ENCODE peak calls at places on chromosomes 2 and 18, in five cellular contexts. One of them, this sample, is unnamed.

GRCh38 chr2:138294451-138294850 is 207.1 kb upstream of the SPOPL start:
- DNase-seq in left colon: no peak
- DNase-seq in SK-N-DZ: no peak
- DNase-seq in stimulated activated CD4-positive, alpha-beta T cell treated with anti-CD3 and anti-CD28 coated beads, Interleukin-1b, Interleukin-23, amount 100 ng/mL, for 24 hours: no peak
- DNase-seq in GM19239: no peak
- DNase-seq in this sample: no peak

GRCh38 chr2:196244966-196245365 is 73.6 kb upstream of the STK17B start:
- DNase-seq in left colon: no peak
- DNase-seq in SK-N-DZ: no peak
- DNase-seq in stimulated activated CD4-positive, alpha-beta T cell treated with anti-CD3 and anti-CD28 coated beads, Interleukin-1b, Interleukin-23, amount 100 ng/mL, for 24 hours: no peak
- DNase-seq in GM19239: no peak
- DNase-seq in this sample: no peak

GRCh38 chr2:198186257-198186656 is 381.9 kb downstream of the PLCL1 start:
- DNase-seq in left colon: no peak
- DNase-seq in SK-N-DZ: no peak
- DNase-seq in stimulated activated CD4-positive, alpha-beta T cell treated with anti-CD3 and anti-CD28 coated beads, Interleukin-1b, Interleukin-23, amount 100 ng/mL, for 24 hours: no peak
- DNase-seq in GM19239: no peak
- DNase-seq in this sample: no peak

GRCh38 chr2:73925853-73926492 is 707 bp upstream of the DGUOK start:
- DNase-seq in left colon: peak; percentile 77
- DNase-seq in SK-N-DZ: no peak
- DNase-seq in stimulated activated CD4-positive, alpha-beta T cell treated with anti-CD3 and anti-CD28 coated beads, Interleukin-1b, Interleukin-23, amount 100 ng/mL, for 24 hours: no peak
- DNase-seq in GM19239: no peak
- DNase-seq in this sample: peak; percentile 85

GRCh38 chr2:11177871-11178598 is 22.8 kb downstream of the SLC66A3 start:
- DNase-seq in left colon: no peak
- DNase-seq in SK-N-DZ: no peak
- DNase-seq in stimulated activated CD4-positive, alpha-beta T cell treated with anti-CD3 and anti-CD28 coated beads, Interleukin-1b, Interleukin-23, amount 100 ng/mL, for 24 hours: no peak
- DNase-seq in GM19239: no peak
- DNase-seq in this sample: no peak

GRCh38 chr18:49898421-49898820 is 85.1 kb upstream of the ACAA2 start:
- DNase-seq in left colon: peak; percentile 68
- DNase-seq in SK-N-DZ: no peak
- DNase-seq in stimulated activated CD4-positive, alpha-beta T cell treated with anti-CD3 and anti-CD28 coated beads, Interleukin-1b, Interleukin-23, amount 100 ng/mL, for 24 hours: peak; percentile 16
- DNase-seq in GM19239: peak; percentile 31
- DNase-seq in this sample: peak; percentile 60

GRCh38 chr2:235930701-235931100 is 237.5 kb downstream of the GBX2 start:
- DNase-seq in left colon: no peak
- DNase-seq in SK-N-DZ: no peak
- DNase-seq in stimulated activated CD4-positive, alpha-beta T cell treated with anti-CD3 and anti-CD28 coated beads, Interleukin-1b, Interleukin-23, amount 100 ng/mL, for 24 hours: no peak
- DNase-seq in GM19239: no peak
- DNase-seq in this sample: no peak

GRCh38 chr2:219112651-219113338 is 47.8 kb downstream of the NHEJ1 start:
- DNase-seq in left colon: no peak
- DNase-seq in SK-N-DZ: no peak
- DNase-seq in stimulated activated CD4-positive, alpha-beta T cell treated with anti-CD3 and anti-CD28 coated beads, Interleukin-1b, Interleukin-23, amount 100 ng/mL, for 24 hours: no peak
- DNase-seq in GM19239: no peak
- DNase-seq in this sample: no peak

GRCh38 chr2:42125887-42126594 is 43.1 kb upstream of the EML4 start:
- DNase-seq in left colon: peak; percentile 43
- DNase-seq in SK-N-DZ: no peak
- DNase-seq in stimulated activated CD4-positive, alpha-beta T cell treated with anti-CD3 and anti-CD28 coated beads, Interleukin-1b, Interleukin-23, amount 100 ng/mL, for 24 hours: no peak
- DNase-seq in GM19239: no peak
- DNase-seq in this sample: no peak

GRCh38 chr2:2775018-2775417 is 443.9 kb upstream of the MYT1L start:
- DNase-seq in left colon: no peak
- DNase-seq in SK-N-DZ: no peak
- DNase-seq in stimulated activated CD4-positive, alpha-beta T cell treated with anti-CD3 and anti-CD28 coated beads, Interleukin-1b, Interleukin-23, amount 100 ng/mL, for 24 hours: no peak
- DNase-seq in GM19239: no peak
- DNase-seq in this sample: no peak

GRCh38 chr2:222434204-222434603 is 9.9 kb downstream of the SGPP2 start:
- DNase-seq in left colon: no peak
- DNase-seq in SK-N-DZ: no peak
- DNase-seq in stimulated activated CD4-positive, alpha-beta T cell treated with anti-CD3 and anti-CD28 coated beads, Interleukin-1b, Interleukin-23, amount 100 ng/mL, for 24 hours: no peak
- DNase-seq in GM19239: no peak
- DNase-seq in this sample: no peak

GRCh38 chr2:227406177-227407031 is 18.7 kb upstream of the SCYGR1 start:
- DNase-seq in left colon: peak; percentile 60
- DNase-seq in SK-N-DZ: peak; percentile 66
- DNase-seq in stimulated activated CD4-positive, alpha-beta T cell treated with anti-CD3 and anti-CD28 coated beads, Interleukin-1b, Interleukin-23, amount 100 ng/mL, for 24 hours: no peak
- DNase-seq in GM19239: no peak
- DNase-seq in this sample: peak; percentile 82

GRCh38 chr2:43139996-43140621 is 86.3 kb downstream of the ZFP36L2 start:
- DNase-seq in left colon: no peak
- DNase-seq in SK-N-DZ: no peak
- DNase-seq in stimulated activated CD4-positive, alpha-beta T cell treated with anti-CD3 and anti-CD28 coated beads, Interleukin-1b, Interleukin-23, amount 100 ng/mL, for 24 hours: no peak
- DNase-seq in GM19239: no peak
- DNase-seq in this sample: no peak

GRCh38 chr2:181371782-181372292 is 85.3 kb upstream of the ITGA4 start:
- DNase-seq in left colon: no peak
- DNase-seq in SK-N-DZ: no peak
- DNase-seq in stimulated activated CD4-positive, alpha-beta T cell treated with anti-CD3 and anti-CD28 coated beads, Interleukin-1b, Interleukin-23, amount 100 ng/mL, for 24 hours: no peak
- DNase-seq in GM19239: no peak
- DNase-seq in this sample: no peak

GRCh38 chr2:237929979-237930378 is 36.8 kb upstream of the UBE2F start:
- DNase-seq in left colon: no peak
- DNase-seq in SK-N-DZ: no peak
- DNase-seq in stimulated activated CD4-positive, alpha-beta T cell treated with anti-CD3 and anti-CD28 coated beads, Interleukin-1b, Interleukin-23, amount 100 ng/mL, for 24 hours: no peak
- DNase-seq in GM19239: no peak
- DNase-seq in this sample: no peak

GRCh38 chr2:227097495-227098161 is 66.4 kb downstream of the COL4A4 start:
- DNase-seq in left colon: no peak
- DNase-seq in SK-N-DZ: no peak
- DNase-seq in stimulated activated CD4-positive, alpha-beta T cell treated with anti-CD3 and anti-CD28 coated beads, Interleukin-1b, Interleukin-23, amount 100 ng/mL, for 24 hours: no peak
- DNase-seq in GM19239: no peak
- DNase-seq in this sample: no peak

GRCh38 chr2:159362816-159363251 is 76.3 kb upstream of the WDSUB1 start:
- DNase-seq in left colon: no peak
- DNase-seq in SK-N-DZ: no peak
- DNase-seq in stimulated activated CD4-positive, alpha-beta T cell treated with anti-CD3 and anti-CD28 coated beads, Interleukin-1b, Interleukin-23, amount 100 ng/mL, for 24 hours: no peak
- DNase-seq in GM19239: no peak
- DNase-seq in this sample: no peak

GRCh38 chr2:31729442-31730092 is 148.8 kb upstream of the SRD5A2 start:
- DNase-seq in left colon: no peak
- DNase-seq in SK-N-DZ: no peak
- DNase-seq in stimulated activated CD4-positive, alpha-beta T cell treated with anti-CD3 and anti-CD28 coated beads, Interleukin-1b, Interleukin-23, amount 100 ng/mL, for 24 hours: no peak
- DNase-seq in GM19239: no peak
- DNase-seq in this sample: no peak

GRCh38 chr2:8520791-8521344 is 161.0 kb upstream of the ID2 start:
- DNase-seq in left colon: no peak
- DNase-seq in SK-N-DZ: no peak
- DNase-seq in stimulated activated CD4-positive, alpha-beta T cell treated with anti-CD3 and anti-CD28 coated beads, Interleukin-1b, Interleukin-23, amount 100 ng/mL, for 24 hours: no peak
- DNase-seq in GM19239: no peak
- DNase-seq in this sample: no peak

GRCh38 chr18:9825571-9826073 is 60.2 kb upstream of the TXNDC2 start:
- DNase-seq in left colon: peak; percentile 35
- DNase-seq in SK-N-DZ: no peak
- DNase-seq in stimulated activated CD4-positive, alpha-beta T cell treated with anti-CD3 and anti-CD28 coated beads, Interleukin-1b, Interleukin-23, amount 100 ng/mL, for 24 hours: no peak
- DNase-seq in GM19239: no peak
- DNase-seq in this sample: peak; percentile 82

GRCh38 chr2:164599954-164600589 is 21.2 kb downstream of the GRB14 start:
- DNase-seq in left colon: peak; percentile 34
- DNase-seq in SK-N-DZ: peak; percentile 65
- DNase-seq in stimulated activated CD4-positive, alpha-beta T cell treated with anti-CD3 and anti-CD28 coated beads, Interleukin-1b, Interleukin-23, amount 100 ng/mL, for 24 hours: no peak
- DNase-seq in GM19239: no peak
- DNase-seq in this sample: peak; percentile 28

GRCh38 chr18:53861185-53861584 is 363.3 kb downstream of the MBD2 start:
- DNase-seq in left colon: no peak
- DNase-seq in SK-N-DZ: no peak
- DNase-seq in stimulated activated CD4-positive, alpha-beta T cell treated with anti-CD3 and anti-CD28 coated beads, Interleukin-1b, Interleukin-23, amount 100 ng/mL, for 24 hours: no peak
- DNase-seq in GM19239: no peak
- DNase-seq in this sample: no peak

GRCh38 chr2:230902180-230902899 is 22.7 kb downstream of the GPR55 start:
- DNase-seq in left colon: peak; percentile 52
- DNase-seq in SK-N-DZ: peak; percentile 74
- DNase-seq in stimulated activated CD4-positive, alpha-beta T cell treated with anti-CD3 and anti-CD28 coated beads, Interleukin-1b, Interleukin-23, amount 100 ng/mL, for 24 hours: peak; percentile 48
- DNase-seq in GM19239: peak; percentile 67
- DNase-seq in this sample: no peak

GRCh38 chr2:41580806-41581205 is 467.0 kb upstream of the PKDCC start:
- DNase-seq in left colon: no peak
- DNase-seq in SK-N-DZ: no peak
- DNase-seq in stimulated activated CD4-positive, alpha-beta T cell treated with anti-CD3 and anti-CD28 coated beads, Interleukin-1b, Interleukin-23, amount 100 ng/mL, for 24 hours: no peak
- DNase-seq in GM19239: no peak
- DNase-seq in this sample: no peak

GRCh38 chr18:46335551-46336059 is 231.4 kb downstream of the HAUS1 start:
- DNase-seq in left colon: no peak
- DNase-seq in SK-N-DZ: peak; percentile 45
- DNase-seq in stimulated activated CD4-positive, alpha-beta T cell treated with anti-CD3 and anti-CD28 coated beads, Interleukin-1b, Interleukin-23, amount 100 ng/mL, for 24 hours: no peak
- DNase-seq in GM19239: no peak
- DNase-seq in this sample: no peak

GRCh38 chr2:193988784-193989183 is 1668.2 kb upstream of the SLC39A10 start:
- DNase-seq in left colon: no peak
- DNase-seq in SK-N-DZ: no peak
- DNase-seq in stimulated activated CD4-positive, alpha-beta T cell treated with anti-CD3 and anti-CD28 coated beads, Interleukin-1b, Interleukin-23, amount 100 ng/mL, for 24 hours: no peak
- DNase-seq in GM19239: no peak
- DNase-seq in this sample: no peak

GRCh38 chr2:167653131-167653530 is 594.3 kb downstream of the STK39 start:
- DNase-seq in left colon: no peak
- DNase-seq in SK-N-DZ: no peak
- DNase-seq in stimulated activated CD4-positive, alpha-beta T cell treated with anti-CD3 and anti-CD28 coated beads, Interleukin-1b, Interleukin-23, amount 100 ng/mL, for 24 hours: no peak
- DNase-seq in GM19239: no peak
- DNase-seq in this sample: no peak

This sample was measured in mucosa of gallbladder.